ENCODE peak calls at places on chromosomes 1 and 21, in eight cellular contexts. J is heart left ventricle; Q is right cardiac atrium; F is transverse colon; O is lower lobe of right lung; V is breast epithelium; W is uterus; D is CD8-positive, alpha-beta memory T cell. A is an unnamed sample.
A peak's percentile ranks its signal among the peaks of the same experiment; 100 is the strongest.

GRCh38 chr1:224182057-224182865 is 779 bp upstream of the DEGS1 start:
- DNase-seq in J (no peak), Q (no peak), F (peak; percentile 14), O (no peak), V (no peak), W (no peak), D (peak; percentile 81), A (no peak)

GRCh38 chr21:46253610-46254124 is 25.1 kb upstream of the LSS start:
- DNase-seq in J (no peak), Q (no peak), F (no peak), O (no peak), V (no peak), W (no peak), D (peak; percentile 37), A (no peak)

GRCh38 chr1:206829875-206830274 is 35.5 kb upstream of the IL20 start:
- DNase-seq in J (no peak), Q (no peak), F (no peak), O (no peak), V (no peak), W (no peak), D (no peak), A (no peak)

GRCh38 chr1:96306809-96307208 is 414.8 kb upstream of the PTBP2 start:
- DNase-seq in J (no peak), Q (no peak), F (no peak), O (no peak), V (no peak), W (no peak), D (no peak), A (no peak)

GRCh38 chr1:48853006-48853405 is 76.3 kb upstream of the BEND5 start:
- DNase-seq in J (no peak), Q (no peak), F (no peak), O (no peak), V (no peak), W (no peak), D (no peak), A (no peak)

GRCh38 chr1:12711421-12712005 is 4.4 kb upstream of the AADACL3 start:
- DNase-seq in J (no peak), Q (no peak), F (no peak), O (no peak), V (no peak), W (no peak), D (no peak), A (no peak)

GRCh38 chr1:43272576-43273571 is 3.1 kb downstream of the TMEM125 start:
- DNase-seq in J (no peak), Q (no peak), F (no peak), O (no peak), V (no peak), W (no peak), D (no peak), A (no peak)

GRCh38 chr1:109793089-109793485 is 29.4 kb upstream of the EPS8L3 start:
- DNase-seq in J (peak; percentile 6), Q (peak; percentile 17), F (peak; percentile 5), O (peak; percentile 17), V (no peak), W (peak; percentile 12), D (no peak), A (no peak)

GRCh38 chr1:41936107-41936506 is 17.4 kb upstream of the HIVEP3 start:
- DNase-seq in J (no peak), Q (no peak), F (no peak), O (no peak), V (no peak), W (no peak), D (no peak), A (no peak)

GRCh38 chr1:145758575-145758974 is 39.3 kb downstream of the CD160 start:
- DNase-seq in J (no peak), Q (no peak), F (no peak), O (no peak), V (no peak), W (no peak), D (no peak), A (no peak)

GRCh38 chr1:45306319-45306718 is 20.4 kb upstream of the HPDL start:
- DNase-seq in J (no peak), Q (no peak), F (no peak), O (no peak), V (no peak), W (no peak), D (no peak), A (no peak)

GRCh38 chr1:229025576-229025975 is 245.3 kb upstream of the RAB4A start:
- DNase-seq in J (no peak), Q (no peak), F (no peak), O (no peak), V (no peak), W (no peak), D (no peak), A (no peak)

GRCh38 chr1:182484531-182485257 is 34.7 kb downstream of the RGSL1 start:
- DNase-seq in J (no peak), Q (no peak), F (no peak), O (no peak), V (no peak), W (no peak), D (no peak), A (no peak)

GRCh38 chr1:209805875-209806760 is at the start of gene IRF6:
- DNase-seq in J (peak; percentile 65), Q (peak; percentile 94), F (peak; percentile 96), O (peak; percentile 95), V (peak; percentile 96), W (peak; percentile 54), D (peak; percentile 63), A (peak; percentile 91)

GRCh38 chr1:41925712-41926111 is 7.0 kb upstream of the HIVEP3 start:
- DNase-seq in J (no peak), Q (no peak), F (no peak), O (no peak), V (no peak), W (no peak), D (no peak), A (no peak)

GRCh38 chr1:180778782-180779398 is 133.8 kb upstream of the KIAA1614 start:
- DNase-seq in J (no peak), Q (no peak), F (no peak), O (no peak), V (no peak), W (no peak), D (no peak), A (no peak)

GRCh38 chr1:183323849-183324683 is 94.1 kb downstream of the NMNAT2 start:
- DNase-seq in J (no peak), Q (no peak), F (no peak), O (no peak), V (no peak), W (no peak), D (no peak), A (no peak)

GRCh38 chr1:44283524-44284173 is 70.4 kb downstream of the DMAP1 start:
- DNase-seq in J (no peak), Q (no peak), F (no peak), O (no peak), V (no peak), W (no peak), D (no peak), A (no peak)

GRCh38 chr1:7535934-7536878 is 234.9 kb upstream of the VAMP3 start:
- DNase-seq in J (no peak), Q (no peak), F (no peak), O (peak; percentile 23), V (no peak), W (no peak), D (no peak), A (peak; percentile 12)

GRCh38 chr1:246641394-246641793 is 75.1 kb downstream of the CNST start:
- DNase-seq in J (no peak), Q (no peak), F (no peak), O (no peak), V (no peak), W (no peak), D (no peak), A (no peak)
- H3K4me1 ChIP-seq in J (no peaks in the 10 kb centered on the region), Q (peaks cover 1% of the 10 kb centered on the region), F (peaks cover 4% of the 10 kb centered on the region), O (no peaks in the 10 kb centered on the region), V (no peaks in the 10 kb centered on the region), W (peaks cover 9% of the 10 kb centered on the region), D (no peaks in the 10 kb centered on the region), A (no peaks in the 10 kb centered on the region)

GRCh38 chr1:100443739-100444571 is 91.6 kb downstream of the CDC14A start:
- DNase-seq in J (no peak), Q (no peak), F (no peak), O (no peak), V (no peak), W (no peak), D (peak; percentile 37), A (no peak)

GRCh38 chr1:100438789-100439188 is 86.5 kb downstream of the CDC14A start:
- DNase-seq in J (no peak), Q (no peak), F (no peak), O (no peak), V (no peak), W (no peak), D (no peak), A (no peak)

GRCh38 chr1:100438375-100438774 is 86.1 kb downstream of the CDC14A start:
- DNase-seq in J (no peak), Q (no peak), F (no peak), O (no peak), V (no peak), W (no peak), D (no peak), A (no peak)

GRCh38 chr1:100440075-100440809 is 87.9 kb downstream of the CDC14A start:
- DNase-seq in J (peak; percentile 17), Q (peak; percentile 33), F (peak; percentile 63), O (no peak), V (no peak), W (no peak), D (peak; percentile 84), A (no peak)

DNA sequence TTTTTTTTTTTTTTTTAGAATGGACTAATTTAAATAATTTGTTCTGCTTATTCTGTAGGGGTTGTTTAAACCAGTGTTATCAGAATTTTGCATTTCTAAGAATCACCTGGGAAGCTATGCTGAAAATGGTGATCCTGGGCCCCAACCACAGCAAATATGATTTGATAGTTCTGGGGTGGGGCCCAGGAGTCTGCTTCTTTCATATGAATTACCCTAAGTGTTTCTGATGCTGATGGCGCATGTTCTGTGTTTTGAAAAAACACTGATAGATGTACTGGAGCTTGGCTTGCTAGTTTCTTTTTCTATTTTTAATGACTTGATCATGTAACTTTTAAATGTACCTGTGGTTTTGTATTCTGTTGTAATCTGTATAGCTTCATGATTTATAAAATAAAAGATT is 89.3 kb downstream of the CDC14A start:
- DNase-seq in J (no peak), Q (no peak), F (no peak), O (no peak), V (no peak), W (no peak), D (peak; percentile 65), A (no peak)
- H3K4me1 ChIP-seq in J (no peaks in the 10 kb centered on the region), Q (peaks cover 2% of the 10 kb centered on the region), F (peaks cover 12% of the 10 kb centered on the region), O (peaks cover 35% of the 10 kb centered on the region), V (no peaks in the 10 kb centered on the region), W (peaks cover 4% of the 10 kb centered on the region), D (peaks cover 92% of the 10 kb centered on the region), A (peaks cover 42% of the 10 kb centered on the region)

DNA sequence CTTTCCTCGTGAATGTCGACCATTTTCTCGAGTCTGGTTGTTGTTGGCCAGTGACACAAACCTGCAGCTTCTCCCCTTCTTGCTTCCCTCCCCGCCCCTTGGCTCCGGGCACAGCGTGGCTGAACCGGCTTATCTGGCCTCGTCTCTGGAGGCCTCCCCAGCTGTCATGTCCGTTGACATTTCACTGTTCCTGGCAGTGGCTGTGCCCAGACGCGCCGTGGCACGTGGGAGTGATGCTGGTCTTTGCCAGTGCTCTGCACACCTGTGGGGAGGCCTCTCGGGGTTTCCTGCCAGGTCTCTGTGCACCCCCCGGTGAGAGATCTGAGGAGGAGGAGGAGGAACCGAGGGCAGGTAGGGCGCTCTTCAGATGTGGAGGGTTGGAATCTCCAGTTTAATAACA is 23.7 kb downstream of the SKI start:
- DNase-seq in J (peak; percentile 72), Q (peak; percentile 90), F (no peak), O (peak; percentile 52), V (peak; percentile 72), W (no peak), D (no peak), A (no peak)
- H3K4me1 ChIP-seq in J (peaks cover 83% of the 10 kb centered on the region), Q (peaks cover 60% of the 10 kb centered on the region), F (peaks cover 53% of the 10 kb centered on the region), O (peaks cover 90% of the 10 kb centered on the region), V (peaks cover 55% of the 10 kb centered on the region), W (peaks cover 19% of the 10 kb centered on the region), D (peaks cover 78% of the 10 kb centered on the region), A (peaks cover 50% of the 10 kb centered on the region)

GRCh38 chr1:100720751-100721150 is 1.2 kb downstream of the VCAM1 start:
- DNase-seq in J (no peak), Q (no peak), F (no peak), O (no peak), V (no peak), W (no peak), D (no peak), A (no peak)
- H3K4me1 ChIP-seq in J (no peaks in the 10 kb centered on the region), Q (peaks cover 1% of the 10 kb centered on the region), F (no peaks in the 10 kb centered on the region), O (no peaks in the 10 kb centered on the region), V (peaks cover 4% of the 10 kb centered on the region), W (peaks cover 2% of the 10 kb centered on the region), D (no peaks in the 10 kb centered on the region), A (no peaks in the 10 kb centered on the region)